ENCODE peak calls at places on chromosomes 5 and 9, in five cellular contexts. D is H9, U is trophoblast cell, Q is H1, G is mesenchymal stem cell. T is an unnamed sample.

GRCh38 chr5:158943057-158943456 is 156.7 kb downstream of the EBF1 start:
- DNase-seq in D (no peak), U (no peak), Q (no peak), G (peak; percentile 93), T (no peak)

GRCh38 chr9:84386753-84387152 is 46.2 kb upstream of the SLC28A3 start:
- DNase-seq in D (no peak), U (no peak), Q (no peak), G (no peak), T (no peak)

GRCh38 chr5:180595381-180596114 is 4.2 kb upstream of the SCGB3A1 start:
- DNase-seq in D (no peak), U (no peak), Q (no peak), G (no peak), T (no peak)

GRCh38 chr5:97142521-97143254 is at the start of gene LIX1:
- DNase-seq in D (peak; percentile 68), U (no peak), Q (peak; percentile 62), G (peak; percentile 57), T (peak; percentile 93)

GRCh38 chr9:133694686-133695085 is 43.5 kb downstream of the SARDH start:
- DNase-seq in D (no peak), U (no peak), Q (no peak), G (no peak), T (no peak)

GRCh38 chr5:56746553-56746952 is 68.8 kb upstream of the MAP3K1 start:
- DNase-seq in D (no peak), U (no peak), Q (no peak), G (no peak), T (no peak)

GRCh38 chr5:102498271-102499034 is at the start of gene SLCO6A1:
- DNase-seq in D (peak; percentile 56), U (no peak), Q (no peak), G (no peak), T (no peak)

GRCh38 chr9:110969971-110970381 is 68.3 kb downstream of the LPAR1 start:
- DNase-seq in D (no peak), U (peak; percentile 91), Q (no peak), G (peak; percentile 64), T (no peak)

GRCh38 chr9:90433398-90433890 is 209.2 kb downstream of the DIRAS2 start:
- DNase-seq in D (peak; percentile 92), U (peak; percentile 70), Q (peak; percentile 80), G (peak; percentile 70), T (peak; percentile 79)

GRCh38 chr5:115888027-115888426 is 46.3 kb downstream of the AP3S1 start:
- DNase-seq in D (no peak), U (no peak), Q (no peak), G (no peak), T (no peak)

GRCh38 chr5:175867587-175868347 is 3.6 kb upstream of the CPLX2 start:
- DNase-seq in D (peak; percentile 72), U (no peak), Q (peak; percentile 65), G (no peak), T (no peak)

GRCh38 chr5:113574417-113574816 is 60.9 kb downstream of the YTHDC2 start:
- DNase-seq in D (no peak), U (no peak), Q (no peak), G (peak; percentile 73), T (no peak)

GRCh38 chr9:101465330-101465915 is 29.8 kb upstream of the ALDOB start:
- DNase-seq in D (peak; percentile 41), U (peak; percentile 12), Q (no peak), G (peak; percentile 75), T (peak; percentile 14)

GRCh38 chr5:422323-423232 is 20.4 kb upstream of the EXOC3 start:
- DNase-seq in D (no peak), U (no peak), Q (no peak), G (no peak), T (no peak)

GRCh38 chr9:109101810-109102209 is 17.9 kb downstream of the TMEM245 start:
- DNase-seq in D (no peak), U (peak; percentile 4), Q (no peak), G (peak; percentile 76), T (no peak)

GRCh38 chr5:150142800-150143724 is 12.6 kb downstream of the PDGFRB start:
- DNase-seq in D (no peak), U (peak; percentile 96), Q (no peak), G (peak; percentile 98), T (no peak)

GRCh38 chr9:107711528-107711927 is 222.0 kb upstream of the KLF4 start:
- DNase-seq in D (no peak), U (peak; percentile 84), Q (no peak), G (peak; percentile 66), T (no peak)

GRCh38 chr9:95129651-95130291 is 187.7 kb downstream of the FANCC start:
- DNase-seq in D (no peak), U (no peak), Q (no peak), G (no peak), T (no peak)

DNA sequence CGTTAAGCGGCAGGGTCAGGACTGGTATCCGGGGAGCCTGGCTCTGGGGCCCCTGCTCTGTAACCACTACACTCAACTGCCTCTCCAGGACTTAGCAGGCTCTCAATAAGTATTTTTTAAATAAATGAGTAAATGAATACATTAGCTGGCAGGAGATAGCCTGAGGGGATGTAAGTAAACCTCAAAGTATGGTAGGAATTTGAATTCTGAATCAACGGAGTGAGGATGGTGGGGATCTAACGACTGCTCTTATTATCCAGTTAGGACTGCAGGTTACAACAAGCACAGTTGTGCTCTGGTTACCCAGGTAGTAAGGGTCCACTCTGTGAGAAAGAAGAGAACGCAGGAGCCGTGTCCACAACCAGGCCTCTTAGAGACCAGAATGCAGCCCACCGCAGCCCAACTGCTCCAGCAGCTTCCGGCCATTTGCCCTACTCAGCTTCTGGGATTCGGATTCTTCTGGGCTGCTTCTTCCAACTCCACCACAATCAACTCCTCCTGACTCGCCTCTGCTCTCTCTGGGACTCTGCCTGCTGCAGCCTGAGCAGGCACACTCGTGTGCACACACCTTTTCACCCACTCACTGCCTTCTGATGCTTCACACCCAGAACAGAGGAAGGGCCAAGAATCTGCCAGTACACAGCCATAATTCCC is 52.6 kb downstream of the MED27 start:
- DNase-seq in D (peak; percentile 41), U (peak; percentile 37), Q (peak; percentile 43), G (peak; percentile 71), T (no peak)
- H2BK12ac ChIP-seq in D (no peak overlapping the region), U (peak overlapping the region; percentile 55), Q (no peak overlapping the region), G (peak overlapping the region; percentile 28), T (no peak overlapping the region)

GRCh38 chr5:133029321-133029720 is 3.0 kb upstream of the ZCCHC10 start:
- DNase-seq in D (no peak), U (peak; percentile 67), Q (no peak), G (no peak), T (no peak)

GRCh38 chr5:133030343-133031005 is 4.1 kb upstream of the ZCCHC10 start:
- DNase-seq in D (no peak), U (no peak), Q (no peak), G (no peak), T (no peak)

GRCh38 chr5:133035224-133035623 is 8.9 kb upstream of the ZCCHC10 start:
- DNase-seq in D (no peak), U (no peak), Q (no peak), G (no peak), T (no peak)

GRCh38 chr5:133032852-133033742 is 6.7 kb upstream of the ZCCHC10 start:
- DNase-seq in D (no peak), U (no peak), Q (no peak), G (no peak), T (no peak)

DNA sequence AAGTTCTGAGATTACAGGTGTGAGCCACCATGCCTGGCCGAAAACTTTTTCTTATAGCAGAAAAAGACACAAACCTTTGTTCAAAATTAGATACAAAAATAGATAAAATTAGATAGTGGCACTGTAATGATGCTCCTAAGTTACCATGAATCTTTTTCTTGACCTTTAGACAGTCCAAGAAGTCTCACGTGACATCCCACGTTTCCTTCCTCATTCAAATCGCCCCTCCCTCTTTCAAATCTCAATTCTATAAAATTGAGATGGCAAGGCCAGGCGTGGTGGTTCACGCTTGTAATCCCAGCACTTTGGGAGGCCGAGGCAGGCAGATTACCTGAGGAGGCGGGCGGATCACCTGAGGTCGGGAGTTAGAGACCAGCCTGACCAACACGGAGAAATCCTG is 7.7 kb upstream of the ZCCHC10 start:
- DNase-seq in D (no peak), U (no peak), Q (no peak), G (no peak), T (no peak)
- H2BK12ac ChIP-seq in D (no peak overlapping the region), U (no peak overlapping the region), Q (no peak overlapping the region), G (no peak overlapping the region), T (no peak overlapping the region)

DNA sequence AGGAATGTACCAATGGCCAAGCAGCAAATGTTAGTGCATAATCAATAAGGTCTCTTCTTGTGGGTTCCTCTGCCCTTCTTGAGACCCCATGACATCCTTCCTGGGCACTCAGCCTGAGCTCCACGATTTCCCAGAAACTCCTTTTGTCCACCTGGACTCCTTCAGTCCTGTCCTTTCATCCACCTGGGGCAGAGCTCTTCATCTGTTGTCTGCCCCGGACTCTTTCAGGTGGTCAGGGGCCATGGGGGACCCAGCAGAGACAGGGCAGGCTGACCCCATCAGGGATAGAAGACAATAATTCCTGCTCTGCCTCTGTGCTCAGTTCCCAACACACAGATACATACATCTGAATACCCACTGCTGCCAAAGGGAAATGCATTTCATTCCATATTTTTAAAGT is 58.9 kb upstream of the OTULINL start:
- DNase-seq in D (no peak), U (no peak), Q (no peak), G (no peak), T (no peak)
- H2BK12ac ChIP-seq in D (no peak overlapping the region), U (no peak overlapping the region), Q (no peak overlapping the region), G (no peak overlapping the region), T (no peak overlapping the region)

DNA sequence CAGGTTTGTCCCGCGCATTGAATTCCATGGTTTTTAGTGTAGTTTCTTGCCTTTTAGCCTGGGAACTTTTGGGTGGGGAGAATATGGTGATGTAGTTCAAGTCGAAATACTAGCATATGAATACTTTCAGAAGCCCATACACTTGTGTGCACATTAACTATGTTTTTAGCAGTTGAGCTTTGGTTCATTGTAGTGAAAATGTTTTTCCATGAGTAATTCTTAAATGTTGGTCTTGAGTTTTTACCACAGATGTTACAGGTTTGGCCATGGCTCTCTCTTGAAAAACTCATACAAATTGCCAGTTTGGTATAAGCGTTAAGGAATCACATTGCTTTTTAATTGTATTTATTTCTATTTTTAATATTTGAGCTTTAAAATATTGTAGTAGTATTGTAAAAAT is 45.6 kb downstream of the TRIO start:
- DNase-seq in D (no peak), U (no peak), Q (no peak), G (no peak), T (no peak)
- H2BK12ac ChIP-seq in D (no peak overlapping the region), U (no peak overlapping the region), Q (no peak overlapping the region), G (no peak overlapping the region), T (no peak overlapping the region)

DNA sequence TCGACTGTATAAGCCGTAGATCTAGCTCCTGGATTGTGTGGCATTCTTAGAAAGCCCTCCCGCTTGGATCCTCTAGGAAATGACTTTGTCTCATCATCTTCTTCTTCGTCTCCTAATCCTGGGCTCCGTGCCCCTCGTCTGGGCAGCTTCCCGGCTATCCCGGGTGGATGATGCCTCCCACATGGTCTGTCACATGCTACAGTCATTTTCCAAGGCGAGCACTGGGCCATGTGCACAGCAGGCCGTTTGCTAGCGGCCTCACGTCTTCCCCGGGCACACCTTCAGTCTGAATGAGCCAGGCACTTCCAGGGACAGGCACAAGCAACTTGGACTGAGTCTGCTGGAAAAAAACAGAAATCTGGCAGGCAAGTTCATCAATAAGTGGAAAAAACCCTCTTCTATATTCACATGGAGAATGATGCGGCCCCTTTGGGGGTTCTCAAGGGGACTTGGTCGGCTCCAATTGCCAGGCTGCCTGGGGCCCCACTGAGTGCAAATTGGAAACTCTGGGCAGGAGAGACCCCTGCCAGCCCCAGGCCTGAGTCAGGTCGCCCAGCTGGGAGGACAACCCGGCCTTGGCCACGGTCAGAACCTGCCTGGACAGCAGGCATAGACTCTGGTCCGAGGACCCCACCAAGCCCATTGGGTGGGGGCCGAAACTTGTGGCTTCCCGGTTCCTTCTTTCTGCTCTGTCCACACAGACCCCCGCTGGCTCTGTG is 11.1 kb upstream of the WNK2 start:
- DNase-seq in D (no peak), U (no peak), Q (no peak), G (no peak), T (no peak)
- H2BK12ac ChIP-seq in D (no peak overlapping the region), U (no peak overlapping the region), Q (no peak overlapping the region), G (no peak overlapping the region), T (peak overlapping the region; percentile 33)